ENCODE peak calls at places on chromosomes 16 and 17, in five cellular contexts. W, N, E, V and F are unnamed samples.

GRCh38 chr17:32349503-32349853 is 479 bp upstream of the ZNF207 start:
- DNase-seq in W (peak), E (no peak), V (peak), N (peak), F (no peak)

GRCh38 chr16:88354229-88355092 is 28.3 kb upstream of the ZNF469 start:
- DNase-seq in W (no peak), N (no peak), V (no peak), E (no peak), F (no peak)

GRCh38 chr17:40556198-40556661 is 9.0 kb downstream of the CCR7 start:
- DNase-seq in W (no peak), E (no peak), N (no peak), V (no peak), F (no peak)

GRCh38 chr17:47810901-47811635 is 10.5 kb downstream of the OSBPL7 start:
- DNase-seq in E (no peak), V (no peak), W (no peak), N (no peak), F (no peak)

GRCh38 chr16:68344252-68344651 is 33.4 kb downstream of the PRMT7 start:
- DNase-seq in V (no peak), N (no peak), W (no peak), E (no peak), F (no peak)

GRCh38 chr16:9251026-9251425 is 159.6 kb downstream of the HAPSTR1 start:
- DNase-seq in N (no peak), E (no peak), V (no peak), W (no peak), F (no peak)

GRCh38 chr16:380837-381787 is 666 bp downstream of the PGAP6 start:
- DNase-seq in V (peak), N (peak), W (no peak), E (no peak), F (no peak)

GRCh38 chr17:27878776-27879562 is 14.2 kb downstream of the LYRM9 start:
- DNase-seq in N (no peak), E (no peak), V (no peak), W (no peak), F (no peak)

GRCh38 chr16:31201511-31202401 is 804 bp downstream of the PYCARD start:
- DNase-seq in V (no peak), W (no peak), N (peak), E (no peak), F (no peak)

GRCh38 chr16:82082543-82083244 is 47.6 kb downstream of the HSD17B2 start:
- DNase-seq in E (no peak), W (no peak), N (peak), V (peak), F (no peak)

GRCh38 chr17:15171433-15172047 is 93.6 kb downstream of the PMP22 start:
- DNase-seq in W (peak), V (peak), E (no peak), N (peak), F (peak)

GRCh38 chr17:82941021-82942001 is 101.5 kb upstream of the ZNF750 start:
- DNase-seq in N (no peak), W (no peak), E (no peak), V (no peak), F (no peak)

GRCh38 chr16:56695246-56695645 is 13.0 kb downstream of the MT1X start:
- DNase-seq in E (no peak), N (no peak), W (no peak), V (no peak), F (no peak)

GRCh38 chr17:63001689-63002394 is 35.8 kb downstream of the TANC2 start:
- DNase-seq in N (peak), W (no peak), V (peak), E (no peak), F (no peak)

GRCh38 chr16:72099377-72099818 is 5.8 kb downstream of the DHX38 start:
- DNase-seq in N (peak), E (no peak), V (peak), W (peak), F (no peak)

GRCh38 chr16:47061204-47061603 is 82.5 kb downstream of the NETO2 start:
- DNase-seq in N (no peak), W (no peak), E (no peak), V (no peak), F (no peak)

GRCh38 chr17:63151981-63152523 is 186.0 kb downstream of the TANC2 start:
- DNase-seq in V (no peak), E (no peak), N (peak), W (no peak), F (no peak)

GRCh38 chr16:1054660-1055556 is 17.6 kb upstream of the SSTR5 start:
- DNase-seq in V (peak), E (no peak), N (peak), W (peak), F (no peak)

GRCh38 chr17:43211480-43212402 is at the start of gene TMEM106A:
- DNase-seq in E (peak), N (peak), V (peak), W (peak), F (peak)

GRCh38 chr16:67936124-67936875 is at the start of gene PSMB10:
- DNase-seq in N (peak), E (peak), W (no peak), V (peak), F (peak)

GRCh38 chr17:73549841-73550430 is 94.3 kb downstream of the SDK2 start:
- DNase-seq in N (no peak), V (no peak), W (no peak), E (no peak), F (no peak)

GRCh38 chr17:82930043-82930923 is 90.5 kb upstream of the ZNF750 start:
- DNase-seq in V (no peak), N (no peak), E (no peak), W (peak), F (no peak)

GRCh38 chr16:84425696-84426095 is 57.4 kb downstream of the ATP2C2 start:
- DNase-seq in V (no peak), W (no peak), N (no peak), E (no peak), F (no peak)

GRCh38 chr16:67546761-67547422 is 15.4 kb upstream of the CTCF start:
- DNase-seq in W (peak), V (peak), E (peak), N (peak), F (peak)

GRCh38 chr17:79835953-79836951 is 3.0 kb downstream of the CBX4 start:
- DNase-seq in W (no peak), E (no peak), V (no peak), N (no peak), F (no peak)

GRCh38 chr16:87178977-87179376 is 138.2 kb downstream of the C16orf95 start:
- DNase-seq in E (no peak), W (no peak), V (peak), N (peak), F (no peak)

GRCh38 chr17:47676510-47676909 is 17.5 kb upstream of the TBKBP1 start:
- DNase-seq in E (no peak), N (no peak), V (no peak), W (no peak), F (no peak)

GRCh38 chr17:46865100-46865499 is 13.7 kb downstream of the WNT9B start:
- DNase-seq in W (no peak), E (no peak), N (peak), V (peak), F (no peak)

GRCh38 chr17:47423406-47424295 is 99.9 kb downstream of the EFCAB13 start:
- DNase-seq in N (no peak), E (no peak), V (peak), W (no peak), F (no peak)

GRCh38 chr16:2959206-2959605 is 4.9 kb upstream of the KREMEN2 start:
- DNase-seq in E (no peak), N (no peak), W (no peak), V (no peak), F (no peak)

GRCh38 chr17:77737442-77738265 is 220.8 kb upstream of the TNRC6C start:
- DNase-seq in E (no peak), N (no peak), V (no peak), W (peak), F (no peak)

GRCh38 chr16:56789360-56789759 is 59.4 kb downstream of the NUP93 start:
- DNase-seq in E (no peak), W (peak), V (peak), N (peak), F (no peak)

GRCh38 chr17:3635474-3636153 is 436 bp downstream of the SHPK start:
- DNase-seq in N (peak), V (no peak), E (no peak), W (no peak), F (no peak)

GRCh38 chr16:674968-675883 is at the start of gene RHBDL1:
- DNase-seq in V (peak), E (no peak), N (peak), W (no peak), F (no peak)

GRCh38 chr16:54280751-54281150 is 5.8 kb downstream of the IRX3 start:
- DNase-seq in N (peak), V (peak), E (no peak), W (no peak), F (no peak)

GRCh38 chr16:84141143-84141670 is 3.8 kb downstream of the HSDL1 start:
- DNase-seq in V (no peak), W (no peak), N (no peak), E (no peak), F (no peak)